ENCODE peak calls at places on chromosomes 11 and 22, in seven cellular contexts. U, V, F, X, Y, J and R are unnamed samples.

GRCh38 chr11:58900479-58901420 is 38.5 kb upstream of the GLYATL1 start:
- DNase-seq in J (peak), V (peak), F (peak), U (peak), Y (no peak), X (peak), R (peak)

GRCh38 chr11:70524096-70524922 is 126.0 kb downstream of the CTTN start:
- DNase-seq in X (no peak), J (no peak), F (no peak), U (no peak), Y (no peak), V (peak), R (no peak)

GRCh38 chr11:230431-230830 is 5.7 kb downstream of the SIRT3 start:
- DNase-seq in U (no peak), X (no peak), J (no peak), F (no peak), V (no peak), Y (no peak), R (no peak)

GRCh38 chr11:8260202-8260996 is 3.3 kb downstream of the LMO1 start:
- DNase-seq in F (no peak), U (no peak), Y (peak), V (peak), X (no peak), J (peak), R (no peak)

GRCh38 chr11:102269927-102270326 is 47.4 kb upstream of the BIRC3 start:
- DNase-seq in U (no peak), F (peak), Y (no peak), V (no peak), J (no peak), X (no peak), R (no peak)

GRCh38 chr22:48391171-48391711 is 1436.4 kb downstream of the BRD1 start:
- DNase-seq in V (no peak), J (no peak), Y (peak), X (no peak), U (no peak), F (no peak), R (no peak)

GRCh38 chr11:74397531-74398243 is 546 bp downstream of the PGM2L1 start:
- DNase-seq in U (peak), X (peak), V (peak), Y (no peak), J (peak), F (peak), R (peak)

GRCh38 chr11:123504401-123504800 is 74.3 kb downstream of the GRAMD1B start:
- DNase-seq in X (no peak), V (no peak), J (no peak), U (no peak), F (no peak), Y (no peak), R (no peak)

GRCh38 chr11:15497366-15497765 is 382.6 kb downstream of the INSC start:
- DNase-seq in X (no peak), U (no peak), Y (no peak), J (no peak), F (no peak), V (no peak), R (no peak)

GRCh38 chr11:15500643-15501042 is 385.9 kb downstream of the INSC start:
- DNase-seq in F (no peak), J (no peak), U (no peak), Y (no peak), X (no peak), V (no peak), R (no peak)

GRCh38 chr11:15505155-15505554 is 390.4 kb downstream of the INSC start:
- DNase-seq in Y (no peak), F (no peak), X (no peak), V (no peak), U (no peak), J (no peak), R (no peak)

GRCh38 chr11:15501566-15501965 is 386.8 kb downstream of the INSC start:
- DNase-seq in U (no peak), V (no peak), X (no peak), Y (no peak), J (no peak), F (no peak), R (no peak)

DNA sequence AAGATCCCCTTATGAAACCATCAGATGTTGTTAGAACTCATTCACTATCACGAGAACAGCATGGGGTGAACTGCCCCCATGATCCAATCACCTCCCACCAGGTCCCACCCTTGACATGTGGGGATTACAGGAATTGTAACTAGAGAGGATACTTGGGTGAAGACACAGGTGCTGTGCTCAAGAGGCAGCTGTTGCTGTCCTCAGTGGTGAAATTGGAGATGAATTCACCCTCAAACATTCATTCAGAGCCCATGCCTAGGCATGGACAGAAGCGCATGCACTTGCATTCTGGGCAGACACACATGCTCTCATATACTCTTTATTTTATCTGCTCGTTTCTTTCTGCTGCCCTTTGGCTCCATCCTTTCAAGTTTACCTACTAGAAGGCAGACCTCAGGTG is 385.0 kb downstream of the INSC start:
- DNase-seq in V (no peak), U (no peak), F (no peak), J (no peak), X (no peak), Y (no peak), R (no peak)
- TF ChIP-seq CTCF in V (no peak), U (no peak), F (no peak), J (no peak), X (no peak), Y (no peak), R (no peak)

GRCh38 chr11:9893474-9893873 is 229.6 kb downstream of the SWAP70 start:
- DNase-seq in J (no peak), X (no peak), Y (no peak), U (no peak), V (no peak), F (no peak), R (no peak)
- TF ChIP-seq CTCF in J (no peak), X (no peak), Y (no peak), U (no peak), V (no peak), F (no peak), R (no peak)

DNA sequence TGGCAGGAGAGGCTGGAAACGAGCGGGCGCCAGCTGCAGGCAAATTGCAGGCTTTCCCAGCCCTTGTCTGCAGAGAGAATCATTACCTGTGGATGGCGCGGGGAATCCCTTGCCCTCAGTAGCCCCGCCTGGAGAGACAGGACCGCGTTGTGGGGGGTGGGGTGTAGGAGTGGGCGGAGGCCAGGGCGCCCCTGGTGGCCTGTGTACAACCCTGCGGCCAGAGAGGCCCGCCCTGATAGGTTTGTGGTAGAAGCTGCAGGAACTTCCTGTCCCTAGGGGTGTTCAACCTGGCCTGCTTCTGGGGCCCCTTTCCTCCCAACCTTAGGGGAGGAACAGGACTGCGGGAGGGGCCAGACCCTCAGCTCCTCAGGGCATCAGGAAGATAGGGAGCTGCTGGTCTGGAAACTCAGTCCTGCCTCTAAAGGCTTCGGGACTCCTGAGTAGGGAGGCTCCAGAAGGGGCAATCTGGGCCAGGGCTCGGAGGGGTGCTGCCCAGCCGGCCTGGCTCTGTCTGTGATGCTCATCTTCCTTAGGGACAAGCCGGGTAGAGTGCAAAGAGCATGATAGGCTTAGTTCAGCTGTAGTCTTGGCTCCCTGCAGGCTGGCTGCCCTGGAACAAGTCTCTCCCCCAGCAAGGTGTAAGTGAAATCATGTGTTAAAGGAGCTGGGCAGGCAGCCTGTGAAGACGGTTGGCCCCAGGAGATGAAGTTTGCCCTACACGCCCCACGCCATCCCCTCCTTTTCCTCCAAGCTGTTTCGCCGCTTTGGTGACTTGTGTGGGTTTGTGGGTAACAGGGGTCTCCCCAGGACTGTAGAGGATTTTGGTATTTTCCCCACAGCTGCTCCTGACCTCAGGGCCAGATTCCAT is 24.1 kb upstream of the SUSD2 start:
- DNase-seq in Y (peak), U (peak), V (peak), F (peak), X (peak), J (peak), R (peak)
- TF ChIP-seq CTCF in Y (peak), U (peak), V (peak), F (peak), X (peak), J (peak), R (peak)

GRCh38 chr11:66050581-66051231 is 1.5 kb upstream of the SF3B2 start:
- DNase-seq in X (no peak), Y (no peak), F (no peak), U (peak), J (no peak), V (peak), R (no peak)
- TF ChIP-seq CTCF in X (no peak), Y (no peak), F (no peak), U (no peak), J (no peak), V (no peak), R (no peak)

DNA sequence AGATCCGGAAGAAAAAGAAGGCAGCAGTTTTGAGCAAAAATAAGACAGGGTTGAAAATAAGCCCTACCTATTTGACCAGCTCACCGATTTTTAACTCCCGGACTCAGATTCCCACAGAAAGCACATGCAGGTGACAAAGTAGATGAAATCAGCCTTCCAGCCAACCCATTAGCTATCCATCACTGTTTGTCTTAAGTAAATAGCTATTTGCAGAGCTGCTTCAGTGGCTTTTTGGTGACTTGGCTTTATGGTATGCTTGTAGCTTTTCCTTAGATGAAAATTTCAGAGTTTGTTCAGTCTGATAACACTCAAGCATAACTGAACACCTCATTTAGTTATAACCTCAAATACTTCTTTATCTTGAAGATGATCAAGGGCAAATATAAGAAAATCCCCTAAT is 192.6 kb downstream of the HIPK3 start:
- DNase-seq in U (no peak), F (peak), V (no peak), Y (no peak), X (no peak), J (no peak), R (no peak)
- TF ChIP-seq CTCF in U (no peak), F (no peak), V (no peak), Y (no peak), X (no peak), J (no peak), R (no peak)

GRCh38 chr11:79159657-79160450 is 281.0 kb downstream of the TENM4 start:
- DNase-seq in Y (no peak), J (no peak), U (no peak), V (no peak), X (no peak), F (no peak), R (no peak)
- TF ChIP-seq CTCF in Y (peak), J (no peak), U (peak), V (no peak), X (no peak), F (no peak), R (no peak)

DNA sequence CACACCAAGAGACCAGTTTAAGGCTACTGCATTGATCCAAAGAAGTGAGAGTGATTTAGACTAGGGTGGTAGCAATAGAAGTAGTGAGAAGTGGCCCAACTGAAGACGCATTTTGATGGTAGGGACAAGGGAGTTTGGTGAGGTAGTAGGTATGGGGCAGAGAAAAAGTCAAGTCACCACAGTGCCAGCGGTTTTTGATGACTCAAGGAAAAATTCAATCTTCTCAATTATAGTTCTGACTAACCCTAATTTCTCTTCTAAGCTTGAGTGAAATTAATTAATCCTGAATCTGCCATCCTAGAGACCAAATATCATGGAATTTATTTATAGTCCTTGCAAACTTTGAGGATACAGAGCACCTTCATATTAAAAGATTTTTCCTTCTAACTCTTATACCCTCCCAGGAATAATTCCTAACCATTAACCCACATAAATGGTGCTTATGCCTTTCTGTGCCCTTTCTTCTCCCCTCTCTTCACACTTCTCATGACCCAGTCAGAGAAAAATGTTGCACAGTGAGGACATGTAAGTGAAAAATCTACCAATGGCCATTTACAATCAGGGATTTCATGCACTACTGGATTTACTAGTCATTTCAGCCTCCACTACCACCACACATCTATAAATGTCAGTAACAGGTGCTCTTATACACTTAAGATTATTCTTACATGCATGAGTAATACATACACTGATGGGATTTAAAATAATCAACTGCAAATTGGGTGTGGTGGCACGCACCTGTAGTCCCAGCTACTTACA is 45.9 kb upstream of the ARHGAP32 start:
- DNase-seq in V (no peak), Y (no peak), U (no peak), F (no peak), J (no peak), X (no peak), R (no peak)
- TF ChIP-seq CTCF in V (no peak), Y (no peak), U (no peak), F (no peak), J (no peak), X (no peak), R (no peak)

GRCh38 chr22:37898441-37899181 is 7.5 kb upstream of the MICALL1 start:
- DNase-seq in Y (no peak), V (no peak), X (no peak), U (no peak), J (peak), F (peak), R (no peak)
- TF ChIP-seq CTCF in Y (no peak), V (no peak), X (no peak), U (no peak), J (no peak), F (no peak), R (no peak)

DNA sequence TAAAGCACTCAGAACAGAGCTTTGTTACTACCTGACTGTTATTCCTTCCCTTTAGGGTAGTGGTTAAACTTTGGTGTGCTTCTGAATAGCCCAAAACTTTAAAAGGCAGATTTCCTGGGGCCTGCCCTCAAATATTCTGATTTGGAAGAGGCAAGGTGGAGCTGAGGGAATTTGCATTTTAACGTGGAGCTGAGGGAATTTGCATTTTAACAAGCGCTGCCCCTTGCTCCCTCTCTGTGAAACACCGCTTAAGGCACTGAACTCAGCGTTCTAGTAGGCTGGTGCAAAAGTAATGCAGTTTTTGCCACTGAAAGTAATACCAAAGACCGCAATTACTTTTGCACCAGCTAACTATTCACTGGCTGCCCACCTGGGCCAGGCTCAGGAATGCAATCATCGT is 35.0 kb downstream of the TPST2 start:
- DNase-seq in F (no peak), X (no peak), V (no peak), Y (no peak), U (no peak), J (no peak), R (no peak)
- TF ChIP-seq CTCF in F (no peak), X (no peak), V (no peak), Y (no peak), U (no peak), J (no peak), R (no peak)

GRCh38 chr22:42880815-42881214 is 23.7 kb upstream of the ARFGAP3 start:
- DNase-seq in F (no peak), V (no peak), U (no peak), J (no peak), Y (no peak), X (no peak), R (no peak)
- TF ChIP-seq CTCF in F (no peak), V (no peak), U (peak), J (no peak), Y (peak), X (no peak), R (no peak)